ENCODE peak calls at places on chromosome 5, in seven cellular contexts. T is gastrocnemius medialis, J is AG04450, C is body of pancreas, U is right lobe of liver, S is K562, R is PC-3. N is an unnamed sample.

GRCh38 chr5:139707445-139708003 is 59.4 kb downstream of the CXXC5 start:
- DNase-seq in T (no peak), J (no peak), C (no peak), U (no peak), S (no peak), R (no peak), N (no peak)

GRCh38 chr5:87156631-87157030 is 111.1 kb upstream of the RASA1 start:
- DNase-seq in T (no peak), J (no peak), C (no peak), U (no peak), S (no peak), R (peak; percentile 45), N (no peak)

GRCh38 chr5:96871022-96871388 is 5.3 kb upstream of the ERAP2 start:
- DNase-seq in T (no peak), J (no peak), C (no peak), U (no peak), S (no peak), R (no peak), N (no peak)

GRCh38 chr5:96279796-96280542 is 153.1 kb downstream of the PCSK1 start:
- DNase-seq in T (no peak), J (no peak), C (no peak), U (no peak), S (no peak), R (peak; percentile 83), N (peak; percentile 93)

GRCh38 chr5:88761939-88762338 is 121.0 kb downstream of the MEF2C start:
- DNase-seq in T (no peak), J (no peak), C (no peak), U (no peak), S (no peak), R (no peak), N (no peak)

GRCh38 chr5:177985430-177986040 is 10.5 kb downstream of the PROP1 start:
- DNase-seq in T (no peak), J (no peak), C (no peak), U (no peak), S (no peak), R (no peak), N (no peak)

GRCh38 chr5:17056056-17056690 is 120.1 kb upstream of the MYO10 start:
- DNase-seq in T (no peak), J (no peak), C (no peak), U (no peak), S (no peak), R (peak; percentile 79), N (no peak)

GRCh38 chr5:56569576-56569975 is 245.8 kb upstream of the MAP3K1 start:
- DNase-seq in T (no peak), J (no peak), C (no peak), U (no peak), S (no peak), R (no peak), N (peak; percentile 20)

GRCh38 chr5:131242728-131243255 is 21.1 kb upstream of the CDC42SE2 start:
- DNase-seq in T (no peak), J (peak; percentile 66), C (no peak), U (no peak), S (no peak), R (peak; percentile 74), N (peak; percentile 53)

GRCh38 chr5:170551076-170551475 is 47.3 kb downstream of the KCNIP1 start:
- DNase-seq in T (no peak), J (no peak), C (no peak), U (no peak), S (no peak), R (no peak), N (no peak)

GRCh38 chr5:179113945-179114641 is 53.9 kb downstream of the ZNF354C start:
- DNase-seq in T (no peak), J (no peak), C (no peak), U (no peak), S (no peak), R (no peak), N (no peak)

GRCh38 chr5:127076730-127077129 is 3.4 kb upstream of the C5orf63 start:
- DNase-seq in T (no peak), J (no peak), C (no peak), U (no peak), S (no peak), R (peak; percentile 15), N (peak; percentile 24)

GRCh38 chr5:157463621-157464407 is 3.8 kb downstream of the NIPAL4 start:
- DNase-seq in T (peak; percentile 18), J (no peak), C (no peak), U (no peak), S (no peak), R (peak; percentile 64), N (peak; percentile 42)

GRCh38 chr5:62568800-62569432 is 9.7 kb upstream of the LRRC70 start:
- DNase-seq in T (no peak), J (no peak), C (no peak), U (no peak), S (no peak), R (no peak), N (no peak)

GRCh38 chr5:9820696-9821449 is 190.7 kb upstream of the TAS2R1 start:
- DNase-seq in T (no peak), J (no peak), C (no peak), U (no peak), S (no peak), R (peak; percentile 14), N (no peak)

GRCh38 chr5:59299006-59299405 is 594.5 kb downstream of the PDE4D start:
- DNase-seq in T (no peak), J (no peak), C (no peak), U (no peak), S (no peak), R (no peak), N (peak; percentile 37)

GRCh38 chr5:151295138-151295537 is 8.4 kb downstream of the SLC36A3 start:
- DNase-seq in T (no peak), J (no peak), C (no peak), U (no peak), S (no peak), R (peak; percentile 95), N (no peak)

GRCh38 chr5:151295801-151296477 is 7.6 kb downstream of the SLC36A3 start:
- DNase-seq in T (no peak), J (no peak), C (no peak), U (no peak), S (no peak), R (peak; percentile 35), N (no peak)

GRCh38 chr5:151298063-151298462 is 5.5 kb downstream of the SLC36A3 start:
- DNase-seq in T (no peak), J (no peak), C (no peak), U (no peak), S (no peak), R (peak; percentile 78), N (peak; percentile 55)

GRCh38 chr5:151296974-151297373 is 6.6 kb downstream of the SLC36A3 start:
- DNase-seq in T (no peak), J (no peak), C (no peak), U (no peak), S (no peak), R (peak; percentile 91), N (no peak)

GRCh38 chr5:151296478-151296830 is 7.1 kb downstream of the SLC36A3 start:
- DNase-seq in T (no peak), J (no peak), C (no peak), U (no peak), S (no peak), R (peak; percentile 62), N (no peak)
- TF ChIP-seq CTCF in T (no peak), J (no peak), C (no peak), U (no peak), S (no peak), R (no peak), N (no peak)

GRCh38 chr5:39521945-39522590 is 97.3 kb upstream of the DAB2 start:
- DNase-seq in T (no peak), J (no peak), C (no peak), U (no peak), S (no peak), R (no peak), N (no peak)
- H3K27ac ChIP-seq in T (no peak overlapping the region), J (no peak overlapping the region), C (no peak overlapping the region), U (no peak overlapping the region), S (no peak overlapping the region), R (no peak overlapping the region), N (no peak overlapping the region)

GRCh38 chr5:112958774-112959088 is 17.9 kb upstream of the DCP2 start:
- DNase-seq in T (no peak), J (no peak), C (no peak), U (no peak), S (no peak), R (no peak), N (no peak)
- TF ChIP-seq CTCF in T (no peak), J (no peak), C (no peak), U (no peak), S (no peak), R (no peak), N (no peak)

DNA sequence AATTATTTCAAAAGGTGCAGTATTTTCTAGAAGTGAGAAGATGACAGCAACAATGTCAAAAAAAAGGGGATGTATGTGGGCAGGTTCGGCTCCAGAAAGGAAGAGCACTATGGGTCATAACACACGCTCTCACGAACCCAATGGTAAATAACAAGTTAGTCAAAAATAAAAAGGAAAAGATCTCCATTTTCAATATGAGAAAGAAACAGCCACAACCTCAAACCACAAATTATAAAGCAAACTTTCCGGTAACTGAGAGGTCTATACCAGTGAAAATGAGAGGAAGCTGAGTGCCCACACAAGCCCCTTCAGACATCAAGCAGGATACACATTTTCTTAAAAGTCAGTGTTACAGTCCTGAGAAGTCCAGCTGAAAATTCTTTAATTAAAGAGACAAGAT is 398.5 kb upstream of the RPS23 start:
- DNase-seq in T (no peak), J (no peak), C (no peak), U (no peak), S (no peak), R (no peak), N (no peak)
- H3K27ac ChIP-seq in T (no peak overlapping the region), J (no peak overlapping the region), C (no peak overlapping the region), U (no peak overlapping the region), S (no peak overlapping the region), R (no peak overlapping the region), N (no peak overlapping the region)

GRCh38 chr5:110045153-110045552 is 355.4 kb downstream of the MAN2A1 start:
- DNase-seq in T (no peak), J (no peak), C (no peak), U (no peak), S (no peak), R (peak; percentile 32), N (no peak)
- TF ChIP-seq CTCF in T (no peak), J (no peak), C (peak; percentile 9), U (peak; percentile 46), S (no peak), R (peak; percentile 52), N (no peak)

N was measured in RWPE1.